ENCODE peak calls at places on chromosomes 16 and 17, in six cellular contexts. B is left kidney; L is brain microvascular endothelial cell; H is stimulated activated CD4-positive, alpha-beta T cell treated with anti-CD3 and anti-CD28 coated beads, TNF-alpha, amount 100 ng/mL, for 48 hours; G is iPS-NIHi11; P is M059J. C is an unnamed sample.

GRCh38 chr16:14302031-14302398 is 230.9 kb downstream of the MRTFB start:
- DNase-seq in G (peak), H (no peak), P (peak), L (no peak), B (peak), C (peak)

GRCh38 chr17:81453712-81454111 is 58.5 kb downstream of the BAHCC1 start:
- DNase-seq in P (no peak), H (no peak), B (no peak), L (no peak), G (no peak), C (no peak)

GRCh38 chr16:15041260-15042011 is 14.4 kb downstream of the NTAN1 start:
- DNase-seq in B (no peak), P (peak), G (peak), L (peak), H (no peak), C (no peak)

GRCh38 chr17:56125830-56126819 is 27.1 kb upstream of the ANKFN1 start:
- DNase-seq in L (peak), G (peak), P (peak), H (no peak), B (peak), C (no peak)

GRCh38 chr16:10738231-10739077 is 5.2 kb upstream of the NUBP1 start:
- DNase-seq in P (peak), G (no peak), B (peak), H (peak), L (peak), C (peak)

GRCh38 chr17:15651001-15651582 is 31.6 kb upstream of the FBXW10B start:
- DNase-seq in B (no peak), P (peak), L (no peak), G (no peak), H (no peak), C (no peak)

GRCh38 chr16:24149102-24149501 is 107.0 kb upstream of the CACNG3 start:
- DNase-seq in P (no peak), G (no peak), H (no peak), L (no peak), B (no peak), C (no peak)

GRCh38 chr17:16653367-16654041 is at the start of gene ZNF624:
- DNase-seq in L (peak), H (peak), B (peak), G (peak), P (peak), C (peak)

GRCh38 chr17:57655564-57655963 is 89.5 kb downstream of the CCDC182 start:
- DNase-seq in P (no peak), H (no peak), B (no peak), L (no peak), G (no peak), C (no peak)

GRCh38 chr16:80788016-80788415 is 16.4 kb downstream of the CDYL2 start:
- DNase-seq in B (no peak), L (no peak), G (no peak), P (peak), H (no peak), C (no peak)

GRCh38 chr16:727291-727977 is 528 bp downstream of the HAGHL start:
- DNase-seq in L (no peak), P (no peak), G (no peak), B (peak), H (no peak), C (no peak)

GRCh38 chr16:3249451-3249850 is 7.0 kb downstream of the MEFV start:
- DNase-seq in L (no peak), B (no peak), G (no peak), H (no peak), P (no peak), C (no peak)

GRCh38 chr16:85522842-85523601 is 90.1 kb upstream of the GSE1 start:
- DNase-seq in P (peak), G (no peak), B (peak), L (no peak), H (no peak), C (no peak)

GRCh38 chr17:16419074-16419928 is 3.9 kb downstream of the TRPV2 start:
- DNase-seq in L (peak), H (no peak), P (peak), G (peak), B (no peak), C (no peak)

GRCh38 chr17:72333570-72333969 is 212.8 kb downstream of the SOX9 start:
- DNase-seq in H (no peak), B (no peak), L (no peak), P (no peak), G (no peak), C (no peak)

GRCh38 chr17:1865252-1866037 is 35.6 kb downstream of the RPA1 start:
- DNase-seq in L (peak), G (peak), B (peak), H (peak), P (peak), C (peak)

GRCh38 chr16:50282010-50282538 is 15.7 kb downstream of the ADCY7 start:
- DNase-seq in G (no peak), H (no peak), L (peak), B (no peak), P (no peak), C (peak)

GRCh38 chr17:82820278-82821251 is 19.3 kb downstream of the ZNF750 start:
- DNase-seq in H (no peak), P (no peak), G (no peak), L (no peak), B (no peak), C (no peak)

GRCh38 chr17:77471984-77472836 is 331.4 kb downstream of the SEC14L1 start:
- DNase-seq in B (peak), H (no peak), P (peak), L (no peak), G (peak), C (no peak)

GRCh38 chr16:87507351-87508069 is 14.7 kb upstream of the ZCCHC14 start:
- DNase-seq in P (no peak), H (no peak), L (no peak), B (peak), G (no peak), C (no peak)

GRCh38 chr17:62727916-62728672 is 80.0 kb downstream of the MARCHF10 start:
- DNase-seq in G (no peak), B (no peak), L (no peak), P (no peak), H (no peak), C (no peak)

GRCh38 chr16:53094013-53094630 is 39.3 kb downstream of the CHD9 start:
- DNase-seq in L (peak), H (no peak), G (no peak), B (no peak), P (no peak), C (no peak)

C was measured in GM12891.